ENCODE peak calls at places on chromosomes 5 and 9, in five cellular contexts. One of them, this sample, is unnamed.

GRCh38 chr5:154238776-154239481 is 48.4 kb downstream of the GALNT10 start:
- DNase-seq in HFFc6: no peak
- DNase-seq in MG63: no peak
- DNase-seq in cardiac muscle cell: no peak
- DNase-seq in GM13976: peak; percentile 45
- DNase-seq in this sample: no peak

GRCh38 chr5:173287086-173287485 is 41.1 kb downstream of the STC2 start:
- DNase-seq in GM13976: no peak
- DNase-seq in HFFc6: no peak
- DNase-seq in MG63: no peak
- DNase-seq in cardiac muscle cell: no peak
- DNase-seq in this sample: peak; percentile 48

GRCh38 chr5:2423634-2424033 is 327.8 kb downstream of the IRX2 start:
- DNase-seq in MG63: no peak
- DNase-seq in cardiac muscle cell: no peak
- DNase-seq in HFFc6: no peak
- DNase-seq in GM13976: no peak
- DNase-seq in this sample: no peak

GRCh38 chr5:14628346-14628745 is 36.2 kb upstream of the OTULIN start:
- DNase-seq in MG63: peak; percentile 39
- DNase-seq in GM13976: peak; percentile 41
- DNase-seq in HFFc6: peak; percentile 28
- DNase-seq in cardiac muscle cell: peak; percentile 80
- DNase-seq in this sample: peak; percentile 73

GRCh38 chr9:131762356-131762932 is 22.6 kb upstream of the RAPGEF1 start:
- DNase-seq in HFFc6: no peak
- DNase-seq in GM13976: peak; percentile 94
- DNase-seq in cardiac muscle cell: peak; percentile 88
- DNase-seq in MG63: peak; percentile 56
- DNase-seq in this sample: peak; percentile 54

GRCh38 chr5:142803428-142804111 is 33.4 kb downstream of the ARHGAP26 start:
- DNase-seq in MG63: no peak
- DNase-seq in cardiac muscle cell: no peak
- DNase-seq in HFFc6: no peak
- DNase-seq in GM13976: no peak
- DNase-seq in this sample: no peak

GRCh38 chr5:176629853-176630680 is at the start of the genes EIF4E1B and SNCB:
- DNase-seq in MG63: peak; percentile 76
- DNase-seq in cardiac muscle cell: peak; percentile 80
- DNase-seq in GM13976: peak; percentile 86
- DNase-seq in HFFc6: no peak
- DNase-seq in this sample: peak; percentile 45

GRCh38 chr5:42666821-42667325 is 89.7 kb upstream of the CCDC152 start:
- DNase-seq in MG63: no peak
- DNase-seq in cardiac muscle cell: no peak
- DNase-seq in HFFc6: no peak
- DNase-seq in GM13976: no peak
- DNase-seq in this sample: no peak

GRCh38 chr5:167426501-167426900 is 864.9 kb upstream of the WWC1 start:
- DNase-seq in GM13976: no peak
- DNase-seq in cardiac muscle cell: no peak
- DNase-seq in MG63: no peak
- DNase-seq in HFFc6: no peak
- DNase-seq in this sample: no peak

GRCh38 chr5:106189121-106189809 is 1481.5 kb downstream of the EFNA5 start:
- DNase-seq in cardiac muscle cell: no peak
- DNase-seq in MG63: no peak
- DNase-seq in HFFc6: no peak
- DNase-seq in GM13976: no peak
- DNase-seq in this sample: no peak

GRCh38 chr5:175521313-175521833 is 43.0 kb downstream of the SFXN1 start:
- DNase-seq in GM13976: no peak
- DNase-seq in MG63: no peak
- DNase-seq in HFFc6: no peak
- DNase-seq in cardiac muscle cell: no peak
- DNase-seq in this sample: no peak

GRCh38 chr5:32542216-32543059 is 42.9 kb upstream of the SUB1 start:
- DNase-seq in GM13976: peak; percentile 54
- DNase-seq in cardiac muscle cell: no peak
- DNase-seq in HFFc6: peak; percentile 48
- DNase-seq in MG63: peak; percentile 13
- DNase-seq in this sample: peak; percentile 93

GRCh38 chr5:1967716-1968115 is 85.0 kb upstream of the IRX4 start:
- DNase-seq in MG63: no peak
- DNase-seq in cardiac muscle cell: no peak
- DNase-seq in HFFc6: no peak
- DNase-seq in GM13976: no peak
- DNase-seq in this sample: no peak

GRCh38 chr9:117744856-117745389 is 40.7 kb downstream of the TLR4 start:
- DNase-seq in GM13976: peak; percentile 13
- DNase-seq in cardiac muscle cell: peak; percentile 26
- DNase-seq in MG63: peak; percentile 18
- DNase-seq in HFFc6: no peak
- DNase-seq in this sample: no peak

GRCh38 chr9:92631452-92632211 is 38.3 kb downstream of the IPPK start:
- DNase-seq in cardiac muscle cell: no peak
- DNase-seq in GM13976: no peak
- DNase-seq in MG63: no peak
- DNase-seq in HFFc6: no peak
- DNase-seq in this sample: no peak

GRCh38 chr9:131610231-131610761 is 65.0 kb downstream of the PRRT1B start:
- DNase-seq in cardiac muscle cell: no peak
- DNase-seq in GM13976: no peak
- DNase-seq in MG63: peak; percentile 76
- DNase-seq in HFFc6: peak; percentile 11
- DNase-seq in this sample: no peak